ENCODE peak calls at places on chromosomes 2 and 18, in nine cellular contexts. G is BJ; U is osteoblast; I is lower lobe of right lung; K is lung; D is CD4-positive, CD25-positive, alpha-beta regulatory T cell; O is tibial nerve; Y is fibroblast of lung; V is CD8-positive, alpha-beta memory T cell. F is an unnamed sample.

GRCh38 chr2:182298456-182298855 is 128.4 kb downstream of the PDE1A start:
- DNase-seq in G (no peak), U (no peak), I (no peak), K (no peak), D (no peak), O (no peak), Y (no peak), V (no peak), F (no peak)

GRCh38 chr2:216803803-216804202 is 56.1 kb downstream of the TNP1 start:
- DNase-seq in G (no peak), U (no peak), I (no peak), K (peak; percentile 37), D (no peak), O (no peak), Y (no peak), V (no peak), F (no peak)

GRCh38 chr2:96760986-96761832 is 507 bp downstream of the CNNM4 start:
- DNase-seq in G (no peak), U (peak; percentile 81), I (peak; percentile 72), K (peak; percentile 45), D (no peak), O (no peak), Y (peak; percentile 34), V (no peak), F (peak; percentile 48)

GRCh38 chr18:75034937-75035336 is 174.0 kb downstream of the PTGR3 start:
- DNase-seq in G (no peak), U (no peak), I (no peak), K (no peak), D (no peak), O (no peak), Y (no peak), V (no peak), F (no peak)

GRCh38 chr18:78660311-78660710 is 319.3 kb upstream of the SALL3 start:
- DNase-seq in G (no peak), U (peak; percentile 66), I (no peak), K (no peak), D (no peak), O (no peak), Y (no peak), V (no peak), F (no peak)

GRCh38 chr2:106161938-106162814 is 31.9 kb downstream of the UXS1 start:
- DNase-seq in G (no peak), U (no peak), I (peak; percentile 66), K (peak; percentile 79), D (no peak), O (no peak), Y (peak; percentile 47), V (no peak), F (no peak)

GRCh38 chr18:12079504-12080237 is 14.0 kb upstream of the ANKRD62 start:
- DNase-seq in G (peak; percentile 21), U (peak; percentile 87), I (no peak), K (no peak), D (no peak), O (no peak), Y (peak; percentile 86), V (no peak), F (no peak)

GRCh38 chr2:108787209-108787558 is 613 bp downstream of the CCDC138 start:
- DNase-seq in G (no peak), U (peak; percentile 34), I (no peak), K (no peak), D (no peak), O (no peak), Y (no peak), V (no peak), F (no peak)

GRCh38 chr2:120591572-120591971 is 144.1 kb upstream of the GLI2 start:
- DNase-seq in G (no peak), U (no peak), I (no peak), K (no peak), D (no peak), O (no peak), Y (no peak), V (no peak), F (no peak)
- H3K27me3 ChIP-seq in G (no peaks in the 10 kb centered on the region), U (no peaks in the 10 kb centered on the region), I (peaks cover 15% of the 10 kb centered on the region), K (no peaks in the 10 kb centered on the region), D (peaks cover 8% of the 10 kb centered on the region), O (no peaks in the 10 kb centered on the region), Y (peaks cover 15% of the 10 kb centered on the region), V (peaks cover 7% of the 10 kb centered on the region), F (peaks cover 6% of the 10 kb centered on the region)

GRCh38 chr2:152093464-152093863 is 5.4 kb downstream of the CACNB4 start:
- DNase-seq in G (no peak), U (no peak), I (no peak), K (no peak), D (no peak), O (no peak), Y (no peak), V (no peak), F (no peak)
- H3K27me3 ChIP-seq in G (peaks cover 14% of the 10 kb centered on the region), U (peaks cover 57% of the 10 kb centered on the region), I (peaks cover 5% of the 10 kb centered on the region), K (no peaks in the 10 kb centered on the region), D (peaks cover 26% of the 10 kb centered on the region), O (no peaks in the 10 kb centered on the region), Y (peaks cover 8% of the 10 kb centered on the region), V (no peaks in the 10 kb centered on the region), F (no peaks in the 10 kb centered on the region)

GRCh38 chr2:26519396-26519991 is 41.6 kb upstream of the OTOF start:
- DNase-seq in G (no peak), U (no peak), I (no peak), K (no peak), D (no peak), O (no peak), Y (peak; percentile 9), V (no peak), F (no peak)
- H3K27me3 ChIP-seq in G (peaks cover 24% of the 10 kb centered on the region), U (peaks cover 28% of the 10 kb centered on the region), I (peaks cover 13% of the 10 kb centered on the region), K (no peaks in the 10 kb centered on the region), D (no peaks in the 10 kb centered on the region), O (no peaks in the 10 kb centered on the region), Y (peaks cover 19% of the 10 kb centered on the region), V (peaks cover 3% of the 10 kb centered on the region), F (no peaks in the 10 kb centered on the region)

GRCh38 chr2:31228717-31229116 is 5.2 kb upstream of the EHD3 start:
- DNase-seq in G (no peak), U (peak; percentile 38), I (no peak), K (no peak), D (no peak), O (no peak), Y (no peak), V (no peak), F (no peak)
- H3K27me3 ChIP-seq in G (peaks cover 5% of the 10 kb centered on the region), U (peaks cover 15% of the 10 kb centered on the region), I (no peaks in the 10 kb centered on the region), K (no peaks in the 10 kb centered on the region), D (peaks cover 8% of the 10 kb centered on the region), O (no peaks in the 10 kb centered on the region), Y (peaks cover 10% of the 10 kb centered on the region), V (no peaks in the 10 kb centered on the region), F (no peaks in the 10 kb centered on the region)

DNA sequence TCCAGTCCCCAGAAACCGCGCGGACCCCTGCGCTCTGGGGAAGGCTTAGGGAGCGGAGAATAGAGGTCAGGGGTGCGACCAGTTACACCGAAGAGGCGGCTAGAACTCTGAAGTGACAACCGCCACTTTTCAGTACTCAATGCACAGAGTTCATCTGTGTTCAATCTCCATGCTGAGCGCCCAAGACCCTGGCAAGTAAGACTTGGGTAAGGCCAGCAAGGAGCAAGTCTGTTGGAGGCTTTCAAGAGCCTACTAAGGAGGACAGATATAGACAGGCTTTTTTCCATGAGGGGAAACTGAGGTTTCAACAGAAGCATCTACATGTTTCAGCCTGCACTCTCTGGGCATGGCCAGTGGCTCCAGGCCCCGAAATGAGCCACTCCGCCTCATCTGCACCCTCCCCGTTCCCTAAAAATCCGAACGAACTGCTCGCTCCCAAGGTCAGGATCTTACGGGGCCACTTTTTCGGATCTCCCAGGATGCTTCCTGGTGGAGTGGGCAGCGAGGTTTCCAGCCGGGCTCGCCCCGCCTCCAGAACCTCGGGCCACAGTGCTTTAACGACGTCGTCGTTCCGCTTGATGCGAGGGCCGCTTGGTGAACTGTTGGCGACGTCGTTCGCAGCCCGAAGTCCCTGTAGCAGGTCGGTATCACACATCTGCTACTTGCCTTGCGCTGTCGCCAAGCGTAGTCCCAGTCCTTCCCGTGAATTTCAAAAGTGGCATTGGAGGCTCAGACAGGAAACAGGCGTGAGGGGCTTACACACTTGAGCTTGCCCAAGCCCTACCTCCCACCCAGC is 15.5 kb downstream of the EVX2 start:
- DNase-seq in G (no peak), U (no peak), I (no peak), K (no peak), D (no peak), O (no peak), Y (no peak), V (no peak), F (no peak)
- H3K27me3 ChIP-seq in G (no peaks in the 10 kb centered on the region), U (peaks cover 71% of the 10 kb centered on the region), I (peaks cover 93% of the 10 kb centered on the region), K (peaks cover 15% of the 10 kb centered on the region), D (peaks cover 64% of the 10 kb centered on the region), O (no peaks in the 10 kb centered on the region), Y (peaks cover 28% of the 10 kb centered on the region), V (peaks cover 51% of the 10 kb centered on the region), F (peaks cover 92% of the 10 kb centered on the region)

GRCh38 chr2:118841450-118841827 is 6.0 kb downstream of the EN1 start:
- DNase-seq in G (no peak), U (no peak), I (no peak), K (no peak), D (no peak), O (no peak), Y (no peak), V (no peak), F (no peak)
- H3K27me3 ChIP-seq in G (peaks cover 69% of the 10 kb centered on the region), U (peaks cover 68% of the 10 kb centered on the region), I (peaks cover 98% of the 10 kb centered on the region), K (peaks cover 20% of the 10 kb centered on the region), D (peaks cover 46% of the 10 kb centered on the region), O (peaks cover 8% of the 10 kb centered on the region), Y (peaks cover 83% of the 10 kb centered on the region), V (peaks cover 60% of the 10 kb centered on the region), F (peaks cover 100% of the 10 kb centered on the region)

F was measured in dorsolateral prefrontal cortex.